ENCODE peak calls at places on chromosome 18, in eight cellular contexts. One of them, this sample, is unnamed.

GRCh38 chr18:48781041-48781989 is 169.4 kb downstream of the SMAD7 start:
- DNase-seq in NCI-H2081 treated with DMSO at 0.1 percent for 48 hours: no peak
- DNase-seq in CD8-positive, alpha-beta memory T cell: no peak
- DNase-seq in HuH-7.5: peak
- DNase-seq in nucleus accumbens: peak
- DNase-seq in right atrium auricular region: peak
- DNase-seq in NCI-H460: no peak
- DNase-seq in left lobe of liver: peak
- DNase-seq in this sample: no peak

GRCh38 chr18:50183556-50183955 is 11.4 kb downstream of the MYO5B start:
- DNase-seq in NCI-H2081 treated with DMSO at 0.1 percent for 48 hours: no peak
- DNase-seq in CD8-positive, alpha-beta memory T cell: no peak
- DNase-seq in HuH-7.5: no peak
- DNase-seq in nucleus accumbens: no peak
- DNase-seq in right atrium auricular region: no peak
- DNase-seq in NCI-H460: peak
- DNase-seq in left lobe of liver: no peak
- DNase-seq in this sample: peak

GRCh38 chr18:47817017-47817911 is 113.2 kb downstream of the SMAD2 start:
- DNase-seq in NCI-H2081 treated with DMSO at 0.1 percent for 48 hours: no peak
- DNase-seq in CD8-positive, alpha-beta memory T cell: no peak
- DNase-seq in HuH-7.5: no peak
- DNase-seq in nucleus accumbens: no peak
- DNase-seq in right atrium auricular region: no peak
- DNase-seq in NCI-H460: no peak
- DNase-seq in left lobe of liver: no peak
- DNase-seq in this sample: no peak

GRCh38 chr18:22214731-22215528 is 45.5 kb downstream of the GATA6 start:
- DNase-seq in NCI-H2081 treated with DMSO at 0.1 percent for 48 hours: no peak
- DNase-seq in CD8-positive, alpha-beta memory T cell: no peak
- DNase-seq in HuH-7.5: no peak
- DNase-seq in nucleus accumbens: no peak
- DNase-seq in right atrium auricular region: no peak
- DNase-seq in NCI-H460: no peak
- DNase-seq in left lobe of liver: no peak
- DNase-seq in this sample: no peak

GRCh38 chr18:35582899-35583558 is 1.5 kb downstream of the GALNT1 start:
- DNase-seq in NCI-H2081 treated with DMSO at 0.1 percent for 48 hours: no peak
- DNase-seq in CD8-positive, alpha-beta memory T cell: no peak
- DNase-seq in HuH-7.5: no peak
- DNase-seq in nucleus accumbens: no peak
- DNase-seq in right atrium auricular region: no peak
- DNase-seq in NCI-H460: no peak
- DNase-seq in left lobe of liver: no peak
- DNase-seq in this sample: no peak

GRCh38 chr18:42196651-42197050 is 241.6 kb downstream of the PIK3C3 start:
- DNase-seq in NCI-H2081 treated with DMSO at 0.1 percent for 48 hours: no peak
- DNase-seq in CD8-positive, alpha-beta memory T cell: no peak
- DNase-seq in HuH-7.5: no peak
- DNase-seq in nucleus accumbens: no peak
- DNase-seq in right atrium auricular region: no peak
- DNase-seq in NCI-H460: no peak
- DNase-seq in left lobe of liver: no peak
- DNase-seq in this sample: no peak

GRCh38 chr18:23871410-23871809 is 143.1 kb upstream of the TTC39C start:
- DNase-seq in NCI-H2081 treated with DMSO at 0.1 percent for 48 hours: no peak
- DNase-seq in CD8-positive, alpha-beta memory T cell: peak
- DNase-seq in HuH-7.5: no peak
- DNase-seq in nucleus accumbens: no peak
- DNase-seq in right atrium auricular region: no peak
- DNase-seq in NCI-H460: no peak
- DNase-seq in left lobe of liver: no peak
- DNase-seq in this sample: no peak

GRCh38 chr18:49399003-49399402 is 61.4 kb downstream of the DYM start:
- DNase-seq in NCI-H2081 treated with DMSO at 0.1 percent for 48 hours: no peak
- DNase-seq in CD8-positive, alpha-beta memory T cell: no peak
- DNase-seq in HuH-7.5: no peak
- DNase-seq in nucleus accumbens: no peak
- DNase-seq in right atrium auricular region: no peak
- DNase-seq in NCI-H460: no peak
- DNase-seq in left lobe of liver: no peak
- DNase-seq in this sample: no peak

GRCh38 chr18:28267878-28268625 is 91.1 kb upstream of the CDH2 start:
- DNase-seq in NCI-H2081 treated with DMSO at 0.1 percent for 48 hours: no peak
- DNase-seq in CD8-positive, alpha-beta memory T cell: no peak
- DNase-seq in HuH-7.5: no peak
- DNase-seq in nucleus accumbens: no peak
- DNase-seq in right atrium auricular region: no peak
- DNase-seq in NCI-H460: no peak
- DNase-seq in left lobe of liver: no peak
- DNase-seq in this sample: no peak

GRCh38 chr18:67864677-67865340 is 348.3 kb upstream of the DSEL start:
- DNase-seq in NCI-H2081 treated with DMSO at 0.1 percent for 48 hours: no peak
- DNase-seq in CD8-positive, alpha-beta memory T cell: no peak
- DNase-seq in HuH-7.5: no peak
- DNase-seq in nucleus accumbens: no peak
- DNase-seq in right atrium auricular region: no peak
- DNase-seq in NCI-H460: no peak
- DNase-seq in left lobe of liver: no peak
- DNase-seq in this sample: no peak

GRCh38 chr18:52339891-52340371 is at the start of gene DCC:
- DNase-seq in NCI-H2081 treated with DMSO at 0.1 percent for 48 hours: no peak
- DNase-seq in CD8-positive, alpha-beta memory T cell: no peak
- DNase-seq in HuH-7.5: peak
- DNase-seq in nucleus accumbens: peak
- DNase-seq in right atrium auricular region: no peak
- DNase-seq in NCI-H460: peak
- DNase-seq in left lobe of liver: no peak
- DNase-seq in this sample: peak

GRCh38 chr18:8507881-8508280 is 101.4 kb upstream of the RAB12 start:
- DNase-seq in NCI-H2081 treated with DMSO at 0.1 percent for 48 hours: no peak
- DNase-seq in CD8-positive, alpha-beta memory T cell: no peak
- DNase-seq in HuH-7.5: no peak
- DNase-seq in nucleus accumbens: no peak
- DNase-seq in right atrium auricular region: no peak
- DNase-seq in NCI-H460: no peak
- DNase-seq in left lobe of liver: no peak
- DNase-seq in this sample: no peak

GRCh38 chr18:3179430-3180089 is 40.2 kb downstream of the MYOM1 start:
- DNase-seq in NCI-H2081 treated with DMSO at 0.1 percent for 48 hours: no peak
- DNase-seq in CD8-positive, alpha-beta memory T cell: no peak
- DNase-seq in HuH-7.5: no peak
- DNase-seq in nucleus accumbens: no peak
- DNase-seq in right atrium auricular region: no peak
- DNase-seq in NCI-H460: no peak
- DNase-seq in left lobe of liver: no peak
- DNase-seq in this sample: no peak

GRCh38 chr18:74589021-74589420 is 8.6 kb upstream of the ZNF407 start:
- DNase-seq in NCI-H2081 treated with DMSO at 0.1 percent for 48 hours: no peak
- DNase-seq in CD8-positive, alpha-beta memory T cell: no peak
- DNase-seq in HuH-7.5: no peak
- DNase-seq in nucleus accumbens: no peak
- DNase-seq in right atrium auricular region: no peak
- DNase-seq in NCI-H460: no peak
- DNase-seq in left lobe of liver: no peak
- DNase-seq in this sample: no peak

GRCh38 chr18:2627821-2628276 is 27.7 kb upstream of the SMCHD1 start:
- DNase-seq in NCI-H2081 treated with DMSO at 0.1 percent for 48 hours: no peak
- DNase-seq in CD8-positive, alpha-beta memory T cell: no peak
- DNase-seq in HuH-7.5: no peak
- DNase-seq in nucleus accumbens: no peak
- DNase-seq in right atrium auricular region: no peak
- DNase-seq in NCI-H460: no peak
- DNase-seq in left lobe of liver: no peak
- DNase-seq in this sample: no peak

GRCh38 chr18:72107647-72108046 is 436.5 kb downstream of the CBLN2 start:
- DNase-seq in NCI-H2081 treated with DMSO at 0.1 percent for 48 hours: peak
- DNase-seq in CD8-positive, alpha-beta memory T cell: no peak
- DNase-seq in HuH-7.5: no peak
- DNase-seq in nucleus accumbens: peak
- DNase-seq in right atrium auricular region: no peak
- DNase-seq in NCI-H460: peak
- DNase-seq in left lobe of liver: no peak
- DNase-seq in this sample: peak

This sample was measured in iPS-NIHi11.